ENCODE peak calls at places on chromosomes 3 and 15, in eight cellular contexts. O is effector memory CD4-positive, alpha-beta T cell; U is NCI-H2171 treated with DMSO at 0.1 percent for 48 hours; C is EL; K is choroid plexus epithelial cell; T is GM04504; X is activated T-cell treated with anti-CD3 and anti-CD28 coated beads, Interleukin-2, amount 50 U/mL, for 4 hours; G is lower lobe of right lung. S is an unnamed sample.

GRCh38 chr15:27906802-27907201 is 192.3 kb downstream of the OCA2 start:
- DNase-seq in O (no peak), U (peak), C (no peak), K (no peak), T (no peak), X (no peak), G (no peak), S (no peak)

GRCh38 chr3:131998027-131998426 is 36.8 kb downstream of the CPNE4 start:
- DNase-seq in O (no peak), U (no peak), C (no peak), K (no peak), T (no peak), X (no peak), G (no peak), S (no peak)

GRCh38 chr3:109413049-109413448 is 75.7 kb upstream of the DPPA4 start:
- DNase-seq in O (no peak), U (no peak), C (peak), K (peak), T (no peak), X (no peak), G (no peak), S (no peak)

GRCh38 chr3:112378989-112379692 is 46.2 kb downstream of the CD200 start:
- DNase-seq in O (no peak), U (peak), C (peak), K (peak), T (no peak), X (no peak), G (no peak), S (peak)

GRCh38 chr3:41688595-41689380 is 273.1 kb downstream of the ULK4 start:
- DNase-seq in O (no peak), U (no peak), C (no peak), K (peak), T (no peak), X (no peak), G (no peak), S (no peak)

GRCh38 chr15:70410371-70410975 is 312.8 kb upstream of the TLE3 start:
- DNase-seq in O (no peak), U (no peak), C (no peak), K (no peak), T (no peak), X (no peak), G (no peak), S (no peak)

GRCh38 chr3:20225769-20226168 is 39.8 kb upstream of the SGO1 start:
- DNase-seq in O (no peak), U (peak), C (peak), K (peak), T (peak), X (no peak), G (no peak), S (no peak)

GRCh38 chr3:10196389-10197052 is 31.8 kb downstream of the IRAK2 start:
- DNase-seq in O (no peak), U (no peak), C (peak), K (peak), T (no peak), X (no peak), G (no peak), S (no peak)

GRCh38 chr3:21330293-21330692 is 420.7 kb downstream of the ZNF385D start:
- DNase-seq in O (no peak), U (no peak), C (peak), K (no peak), T (no peak), X (no peak), G (no peak), S (no peak)

S was measured in left lung.